ENCODE peak calls at places on chromosomes 3 and 15, in four cellular contexts. One of them, this sample, is unnamed.

GRCh38 chr3:43727930-43728329 is 37.2 kb downstream of the ABHD5 start:
- DNase-seq in globus pallidus: no peak
- DNase-seq in Kasumi-1: no peak
- DNase-seq in activated T-helper 9 cell treated with anti-CD3 and anti-CD28 coated beads, Interleukin-2, amount 50 U/mL, for 16 hours: no peak
- DNase-seq in this sample: no peak

GRCh38 chr3:41769106-41769505 is 192.8 kb downstream of the ULK4 start:
- DNase-seq in Kasumi-1: no peak
- DNase-seq in activated T-helper 9 cell treated with anti-CD3 and anti-CD28 coated beads, Interleukin-2, amount 50 U/mL, for 16 hours: no peak
- DNase-seq in globus pallidus: no peak
- DNase-seq in this sample: no peak

GRCh38 chr3:155420869-155421486 is 127.5 kb upstream of the STRIT1 start:
- DNase-seq in globus pallidus: no peak
- DNase-seq in activated T-helper 9 cell treated with anti-CD3 and anti-CD28 coated beads, Interleukin-2, amount 50 U/mL, for 16 hours: no peak
- DNase-seq in Kasumi-1: no peak
- DNase-seq in this sample: no peak

GRCh38 chr3:31945738-31946052 is 35.4 kb downstream of the OSBPL10 start:
- DNase-seq in globus pallidus: no peak
- DNase-seq in activated T-helper 9 cell treated with anti-CD3 and anti-CD28 coated beads, Interleukin-2, amount 50 U/mL, for 16 hours: no peak
- DNase-seq in Kasumi-1: no peak
- DNase-seq in this sample: no peak

GRCh38 chr15:83565553-83566159 is 88.3 kb upstream of the ADAMTSL3 start:
- DNase-seq in activated T-helper 9 cell treated with anti-CD3 and anti-CD28 coated beads, Interleukin-2, amount 50 U/mL, for 16 hours: no peak
- DNase-seq in globus pallidus: no peak
- DNase-seq in Kasumi-1: peak
- DNase-seq in this sample: peak

GRCh38 chr3:32467333-32468070 is 35.1 kb downstream of the CMTM6 start:
- DNase-seq in activated T-helper 9 cell treated with anti-CD3 and anti-CD28 coated beads, Interleukin-2, amount 50 U/mL, for 16 hours: peak
- DNase-seq in Kasumi-1: peak
- DNase-seq in globus pallidus: peak
- DNase-seq in this sample: peak

GRCh38 chr3:37183375-37183831 is 9.0 kb upstream of the LRRFIP2 start:
- DNase-seq in Kasumi-1: no peak
- DNase-seq in globus pallidus: peak
- DNase-seq in activated T-helper 9 cell treated with anti-CD3 and anti-CD28 coated beads, Interleukin-2, amount 50 U/mL, for 16 hours: no peak
- DNase-seq in this sample: no peak

GRCh38 chr15:98537516-98538060 is 110.8 kb upstream of the IGF1R start:
- DNase-seq in activated T-helper 9 cell treated with anti-CD3 and anti-CD28 coated beads, Interleukin-2, amount 50 U/mL, for 16 hours: no peak
- DNase-seq in globus pallidus: no peak
- DNase-seq in Kasumi-1: no peak
- DNase-seq in this sample: no peak

GRCh38 chr3:27903447-27903846 is 181.3 kb upstream of the EOMES start:
- DNase-seq in Kasumi-1: no peak
- DNase-seq in globus pallidus: no peak
- DNase-seq in activated T-helper 9 cell treated with anti-CD3 and anti-CD28 coated beads, Interleukin-2, amount 50 U/mL, for 16 hours: no peak
- DNase-seq in this sample: no peak

GRCh38 chr15:90883971-90884718 is at the start of gene FES:
- DNase-seq in Kasumi-1: peak
- DNase-seq in globus pallidus: no peak
- DNase-seq in activated T-helper 9 cell treated with anti-CD3 and anti-CD28 coated beads, Interleukin-2, amount 50 U/mL, for 16 hours: no peak
- DNase-seq in this sample: no peak

GRCh38 chr3:184143327-184143726 is 8.2 kb downstream of the EIF2B5 start:
- DNase-seq in activated T-helper 9 cell treated with anti-CD3 and anti-CD28 coated beads, Interleukin-2, amount 50 U/mL, for 16 hours: no peak
- DNase-seq in Kasumi-1: no peak
- DNase-seq in globus pallidus: no peak
- DNase-seq in this sample: no peak